ENCODE peak calls at places on chromosomes 4 and X, in seven cellular contexts. L is CD4-positive, CD25-positive, alpha-beta regulatory T cell; S is suprapubic skin; T is nephron progenitor cell; R is activated CD8-positive, alpha-beta T cell treated with anti-CD3 and anti-CD28 coated beads for 36 hours; W is CD4-positive, alpha-beta memory T cell; M is occipital lobe. J is an unnamed sample.

GRCh38 chr4:130359537-130359936 is 1263.6 kb downstream of the C4orf33 start:
- DNase-seq in L (no peak), S (no peak), T (no peak), R (no peak), W (no peak), M (no peak), J (no peak)

GRCh38 chr4:34220601-34221000 is 2023.7 kb downstream of the ARAP2 start:
- DNase-seq in L (no peak), S (no peak), T (no peak), R (no peak), W (no peak), M (no peak), J (no peak)

GRCh38 chr4:107442538-107443083 is 277.4 kb downstream of the PAPSS1 start:
- DNase-seq in L (no peak), S (no peak), T (no peak), R (no peak), W (no peak), M (no peak), J (no peak)

GRCh38 chr4:91963489-91963888 is 340.3 kb upstream of the GRID2 start:
- DNase-seq in L (no peak), S (no peak), T (no peak), R (no peak), W (no peak), M (no peak), J (no peak)

GRCh38 chr4:147787204-147787603 is 55.3 kb downstream of the ARHGAP10 start:
- DNase-seq in L (no peak), S (no peak), T (no peak), R (no peak), W (no peak), M (peak; percentile 37), J (no peak)

GRCh38 chr4:17781072-17781830 is at the start of gene FAM184B:
- DNase-seq in L (no peak), S (no peak), T (peak; percentile 66), R (peak; percentile 23), W (no peak), M (no peak), J (no peak)

GRCh38 chrX:41412261-41413167 is 34.6 kb upstream of the NYX start:
- DNase-seq in L (no peak), S (no peak), T (no peak), R (peak; percentile 3), W (no peak), M (no peak), J (no peak)

GRCh38 chrX:9899640-9900075 is 67.5 kb upstream of the CLDN34 start:
- DNase-seq in L (no peak), S (no peak), T (peak; percentile 24), R (peak; percentile 24), W (no peak), M (peak; percentile 49), J (peak; percentile 15)